ENCODE peak calls at places on chromosomes 5 and 9, in five cellular contexts. K is body of pancreas, Y is A549, P is adrenal gland, H is tibial artery. R is an unnamed sample. For H3K4me1, the result is how much of the 10 kb centered on the place peaks cover.

GRCh38 chr5:167030500-167031120 is 1260.8 kb upstream of the WWC1 start:
- DNase-seq in K (peak), P (peak), H (no peak), Y (peak), R (no peak)

GRCh38 chr5:156394642-156395393 is 67.9 kb downstream of the SGCD start:
- DNase-seq in P (peak), H (peak), Y (no peak), K (peak), R (no peak)

GRCh38 chr5:54002183-54002770 is 308.1 kb downstream of the ARL15 start:
- DNase-seq in Y (no peak), H (no peak), K (no peak), P (no peak), R (no peak)

GRCh38 chr9:88753691-88754367 is 218.9 kb downstream of the NXNL2 start:
- DNase-seq in P (no peak), H (no peak), Y (no peak), K (no peak), R (no peak)

GRCh38 chr5:144230806-144231205 is 60.1 kb downstream of the KCTD16 start:
- DNase-seq in Y (peak), K (peak), H (no peak), P (no peak), R (no peak)

GRCh38 chr5:40683351-40683750 is 3.6 kb downstream of the PTGER4 start:
- DNase-seq in P (no peak), K (no peak), H (no peak), Y (no peak), R (no peak)

GRCh38 chr5:104139840-104140239 is 577.3 kb upstream of the NUDT12 start:
- DNase-seq in P (no peak), H (no peak), K (no peak), Y (no peak), R (no peak)

GRCh38 chr5:150622157-150622556 is 18.3 kb upstream of the SYNPO start:
- DNase-seq in H (no peak), K (no peak), P (no peak), Y (no peak), R (no peak)

GRCh38 chr9:130845901-130846381 is 10.9 kb downstream of the ABL1 start:
- DNase-seq in P (no peak), K (no peak), Y (peak), H (no peak), R (no peak)

GRCh38 chr5:5494489-5495402 is 72.3 kb downstream of the ICE1 start:
- DNase-seq in P (peak), H (no peak), Y (peak), K (peak), R (peak)

GRCh38 chr5:148912714-148913398 is 86.4 kb downstream of the ADRB2 start:
- DNase-seq in H (no peak), K (peak), P (no peak), Y (peak), R (no peak)

GRCh38 chr5:5293029-5293428 is 129.4 kb upstream of the ICE1 start:
- DNase-seq in H (no peak), P (no peak), K (no peak), Y (peak), R (no peak)

GRCh38 chr5:175032013-175032412 is 307.6 kb downstream of the MSX2 start:
- DNase-seq in Y (no peak), P (no peak), K (peak), H (no peak), R (no peak)

GRCh38 chr5:176542596-176543427 is 5.6 kb upstream of the RNF44 start:
- DNase-seq in Y (peak), K (peak), H (no peak), P (no peak), R (no peak)

GRCh38 chr9:89312154-89312616 is 1.2 kb downstream of the CKS2 start:
- DNase-seq in K (no peak), H (no peak), Y (peak), P (peak), R (no peak)

GRCh38 chr5:139841549-139841948 is 45.9 kb downstream of the PSD2 start:
- DNase-seq in H (no peak), Y (no peak), K (no peak), P (no peak), R (no peak)

GRCh38 chr5:150272531-150272930 is 17.0 kb downstream of the CAMK2A start:
- DNase-seq in K (peak), Y (peak), H (no peak), P (peak), R (no peak)

GRCh38 chr9:134944351-134944802 is 26.7 kb upstream of the FCN1 start:
- DNase-seq in H (no peak), P (no peak), Y (no peak), K (no peak), R (no peak)

GRCh38 chr5:59760798-59761348 is 132.7 kb downstream of the PDE4D start:
- DNase-seq in K (no peak), H (no peak), Y (peak), P (no peak), R (no peak)

GRCh38 chr5:151191661-151192060 is 32.2 kb downstream of the CCDC69 start:
- DNase-seq in H (no peak), P (peak), K (no peak), Y (no peak), R (no peak)

GRCh38 chr9:71765693-71766092 is 2.6 kb downstream of the CEMIP2 start:
- DNase-seq in P (no peak), K (no peak), Y (no peak), H (no peak), R (no peak)

GRCh38 chr9:108273988-108274387 is 581.8 kb downstream of the ACTL7B start:
- DNase-seq in P (no peak), K (no peak), Y (no peak), H (no peak), R (no peak)

GRCh38 chr5:11851965-11852745 is 52.1 kb downstream of the CTNND2 start:
- DNase-seq in P (no peak), Y (no peak), H (no peak), K (no peak), R (no peak)

GRCh38 chr9:134331186-134332025 is 5.2 kb downstream of the RXRA start:
- DNase-seq in Y (no peak), K (peak), P (no peak), H (no peak), R (no peak)

GRCh38 chr9:118522093-118523028 is 818.2 kb downstream of the TLR4 start:
- DNase-seq in P (peak), Y (peak), K (peak), H (no peak), R (no peak)

GRCh38 chr9:81375461-81376100 is 313.8 kb downstream of the TLE1 start:
- DNase-seq in H (no peak), Y (no peak), K (no peak), P (no peak), R (no peak)

GRCh38 chr5:147310059-147310704 is 75.4 kb downstream of the STK32A start:
- DNase-seq in Y (peak), K (peak), P (peak), H (peak), R (peak)

GRCh38 chr5:160699301-160699700 is 152.7 kb downstream of the ATP10B start:
- DNase-seq in K (no peak), Y (no peak), H (no peak), P (no peak), R (no peak)

GRCh38 chr5:160693831-160694473 is 158.1 kb downstream of the ATP10B start:
- DNase-seq in K (no peak), H (no peak), Y (no peak), P (no peak), R (no peak)

GRCh38 chr5:160692272-160692671 is 159.7 kb downstream of the ATP10B start:
- DNase-seq in H (no peak), K (no peak), Y (no peak), P (no peak), R (no peak)

GRCh38 chr5:160697281-160697680 is 154.7 kb downstream of the ATP10B start:
- DNase-seq in H (no peak), Y (no peak), P (no peak), K (no peak), R (no peak)

GRCh38 chr5:160694896-160695295 is 157.1 kb downstream of the ATP10B start:
- DNase-seq in H (no peak), Y (no peak), P (no peak), K (no peak), R (no peak)
- H3K4me1 ChIP-seq in H (under half), Y (under half), P (under half), K (under half), R (under half)

DNA sequence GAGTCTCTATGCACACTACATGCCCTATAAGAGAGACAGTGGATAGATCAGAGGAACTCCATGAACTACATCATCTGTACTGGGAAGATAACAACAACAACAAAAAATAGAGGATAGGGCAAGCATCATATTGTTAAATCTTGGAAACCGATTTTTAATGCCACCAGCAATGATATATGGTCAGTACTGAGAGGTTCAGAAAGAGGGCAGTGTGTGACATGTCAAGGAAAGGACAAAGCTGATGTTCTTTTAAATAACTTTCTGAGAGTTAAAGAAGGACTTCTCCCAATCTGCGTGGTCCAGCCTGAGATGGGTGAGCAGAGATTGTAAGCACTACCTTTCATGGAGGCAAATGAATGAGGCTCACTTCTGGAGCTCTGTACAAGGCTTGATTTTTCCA is 62.0 kb upstream of the PHF24 start:
- DNase-seq in Y (no peak), K (no peak), H (no peak), P (no peak), R (no peak)
- TF ChIP-seq CTCF in Y (no peak), K (no peak), H (no peak), P (no peak), R (no peak)

GRCh38 chr9:98021306-98022040 is 35.1 kb upstream of the NANS start:
- DNase-seq in P (peak), H (no peak), Y (no peak), K (peak), R (no peak)

GRCh38 chr9:98019098-98019497 is 36.0 kb downstream of the ANP32B start:
- DNase-seq in P (no peak), H (no peak), K (no peak), Y (no peak), R (no peak)

GRCh38 chr9:98022447-98022846 is 34.1 kb upstream of the NANS start:
- DNase-seq in Y (no peak), P (no peak), H (no peak), K (no peak), R (no peak)

GRCh38 chr9:98018347-98018746 is 35.2 kb downstream of the ANP32B start:
- DNase-seq in K (no peak), P (no peak), H (no peak), Y (no peak), R (no peak)

DNA sequence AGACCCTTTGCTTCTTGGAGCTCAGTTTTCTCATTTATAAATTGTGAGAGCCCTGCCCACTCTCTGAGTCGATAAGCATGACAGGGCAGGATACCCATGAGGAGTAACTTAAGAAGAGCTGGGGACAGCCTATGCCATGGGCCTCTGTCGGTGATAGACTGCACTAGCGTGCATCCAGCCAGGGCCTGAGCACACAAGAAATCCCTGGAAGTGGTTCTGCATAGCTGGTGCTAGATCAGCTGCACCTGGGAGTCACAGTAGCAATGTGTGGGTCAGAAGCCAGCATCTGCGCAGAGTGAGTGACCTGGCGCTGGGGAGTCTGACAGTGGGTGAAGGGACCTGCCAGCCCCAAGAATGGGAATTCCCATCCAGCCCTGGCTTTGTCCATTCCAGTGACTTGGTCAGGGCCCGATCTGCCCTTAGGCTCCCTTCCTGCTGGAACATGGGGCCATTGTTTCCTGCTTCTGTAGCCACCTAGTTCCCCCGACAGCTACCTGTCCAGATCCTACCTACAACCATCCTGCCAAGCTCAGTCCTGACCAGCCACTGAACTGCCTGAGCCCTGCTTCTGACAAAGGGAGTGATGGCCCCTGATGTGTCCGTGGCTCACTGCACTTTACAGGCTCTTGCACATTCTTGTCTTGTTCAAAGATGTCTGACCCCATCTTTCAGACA is 35.9 kb upstream of the NANS start:
- DNase-seq in P (no peak), Y (no peak), K (no peak), H (no peak), R (no peak)
- H3K27ac ChIP-seq in P (no peak), Y (no peak), K (no peak), H (no peak), R (no peak)

GRCh38 chr5:172796306-172796705 is 25.3 kb upstream of the DUSP1 start:
- DNase-seq in H (no peak), Y (no peak), K (no peak), P (no peak), R (no peak)
- H3K4me1 ChIP-seq in H (half or more), Y (half or more), K (under half), P (half or more), R (under half)

DNA sequence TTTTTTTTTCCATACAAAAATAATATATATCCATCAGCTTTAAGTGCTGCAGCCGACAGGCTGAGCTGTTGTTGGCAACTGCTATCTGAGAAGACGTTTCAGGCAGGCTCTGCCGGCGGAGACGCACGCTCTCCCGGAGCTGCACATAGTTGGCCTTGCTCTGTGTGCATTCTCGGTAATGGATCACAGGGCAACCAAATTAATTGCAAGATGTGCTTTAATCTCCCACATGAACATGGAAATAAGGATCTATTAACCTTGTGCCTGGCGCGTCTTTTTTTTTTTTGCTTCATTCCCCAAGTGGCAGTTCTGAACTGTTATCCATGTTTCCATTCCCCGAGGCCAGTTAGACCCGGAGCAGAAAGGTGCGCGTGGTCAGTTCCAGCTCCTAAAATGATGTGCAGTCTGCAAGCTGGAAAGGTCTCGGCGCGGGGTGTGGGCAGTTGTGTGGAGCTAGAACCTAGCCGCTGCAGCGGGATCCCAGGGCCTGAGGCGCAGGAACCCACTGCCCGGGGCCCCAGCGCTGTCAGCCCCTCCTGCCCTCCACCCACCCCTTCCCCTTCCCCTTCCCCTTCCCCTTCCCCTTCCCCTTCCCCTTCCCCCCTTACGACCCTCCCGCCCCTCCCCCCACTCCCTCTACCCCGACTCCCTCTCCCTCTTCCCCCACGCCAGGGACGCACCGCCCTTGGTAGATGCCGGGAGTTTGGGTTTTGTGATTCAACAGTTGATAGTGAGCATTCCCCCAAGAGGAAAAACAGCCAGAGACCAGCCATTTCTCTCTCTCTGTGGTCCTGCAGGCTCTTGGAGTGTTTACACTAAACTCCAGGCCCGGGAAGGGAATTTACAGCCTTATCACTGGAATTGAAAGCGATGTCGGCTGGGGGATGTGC is 137.8 kb downstream of the CEP120 start:
- DNase-seq in P (no peak), H (peak), Y (no peak), K (peak), R (no peak)
- TF ChIP-seq CTCF in P (no peak), H (no peak), Y (no peak), K (no peak), R (no peak)

GRCh38 chr9:15280647-15281046 is 26.4 kb downstream of the TTC39B start:
- DNase-seq in P (no peak), Y (no peak), H (no peak), K (no peak), R (no peak)
- H3K27ac ChIP-seq in P (no peak), Y (no peak), H (no peak), K (no peak), R (no peak)

GRCh38 chr5:14594378-14595074 is 12.9 kb downstream of the OTULINL start:
- DNase-seq in P (no peak), Y (no peak), H (no peak), K (no peak), R (no peak)
- H3K4me1 ChIP-seq in P (under half), Y (under half), H (under half), K (under half), R (under half)

GRCh38 chr5:158811350-158811749 is 288.4 kb downstream of the EBF1 start:
- DNase-seq in P (no peak), Y (no peak), K (no peak), H (no peak), R (no peak)
- TF ChIP-seq CTCF in P (no peak), Y (no peak), K (no peak), H (no peak), R (no peak)

DNA sequence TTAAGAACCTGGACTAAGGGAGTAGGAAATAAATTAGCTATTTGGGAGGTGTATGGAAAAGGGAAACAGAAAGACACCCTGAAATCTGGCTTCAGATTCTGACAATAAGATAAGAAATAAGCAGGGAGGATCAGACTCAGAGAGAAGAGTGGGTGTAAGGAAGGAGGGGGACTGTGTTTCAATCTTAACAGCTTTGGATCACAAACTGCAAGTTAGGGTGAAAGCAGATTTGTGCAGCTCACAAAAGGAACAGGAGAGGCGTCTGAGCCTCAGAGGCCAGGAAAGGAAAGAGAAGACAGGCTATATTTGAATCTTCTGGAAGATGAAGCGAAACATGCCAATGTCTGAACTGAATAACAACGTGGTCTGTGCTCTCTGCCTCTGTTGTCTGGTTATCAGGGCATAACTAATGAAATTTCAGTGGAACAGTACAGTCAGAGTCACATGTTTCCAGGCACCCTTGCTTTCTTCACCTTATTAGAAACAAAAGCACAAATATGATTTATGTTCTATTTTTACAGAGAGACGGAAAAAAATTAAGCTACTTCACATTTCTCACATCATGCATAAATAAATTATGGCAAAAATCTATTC is 26.6 kb downstream of the SGTB start:
- DNase-seq in Y (no peak), H (no peak), K (no peak), P (no peak), R (no peak)
- H3K27ac ChIP-seq in Y (no peak), H (no peak), K (no peak), P (no peak), R (no peak)

GRCh38 chr9:113588242-113588810 is 124.8 kb downstream of the RGS3 start:
- DNase-seq in Y (no peak), K (peak), P (no peak), H (no peak), R (no peak)
- H3K4me1 ChIP-seq in Y (under half), K (half or more), P (under half), H (half or more), R (under half)